ENCODE peak calls at places on chromosome 20, in ten cellular contexts. A, T, B, E, S, I, Q, R, M and H are unnamed samples.

GRCh38 chr20:3392756-3393155 is 14.7 kb downstream of the DNAAF9 start:
- DNase-seq in R (no peak), A (no peak), I (no peak), T (no peak), Q (no peak), M (no peak), S (no peak), B (no peak), E (no peak), H (no peak)

GRCh38 chr20:45781391-45781931 is 10.2 kb downstream of the WFDC3 start:
- DNase-seq in M (no peak), I (peak), E (no peak), R (peak), S (no peak), Q (no peak), T (no peak), A (peak), B (no peak), H (peak)

GRCh38 chr20:10487354-10488115 is 52.4 kb downstream of the SLX4IP start:
- DNase-seq in S (no peak), B (no peak), T (no peak), Q (no peak), M (no peak), E (no peak), A (no peak), R (no peak), I (no peak), H (no peak)

GRCh38 chr20:48149887-48150286 is 364.6 kb upstream of the SULF2 start:
- DNase-seq in I (no peak), T (no peak), A (no peak), Q (no peak), R (no peak), B (no peak), E (no peak), M (no peak), S (no peak), H (no peak)

GRCh38 chr20:32024683-32025295 is 14.6 kb downstream of the CCM2L start:
- DNase-seq in A (no peak), I (no peak), Q (no peak), T (no peak), B (no peak), M (no peak), E (no peak), S (no peak), R (no peak), H (no peak)

GRCh38 chr20:60389882-60390281 is 431.7 kb downstream of the CDH26 start:
- DNase-seq in R (no peak), A (no peak), I (no peak), S (no peak), E (no peak), B (no peak), T (no peak), M (no peak), Q (no peak), H (no peak)

GRCh38 chr20:22686097-22686496 is 101.7 kb upstream of the FOXA2 start:
- DNase-seq in R (no peak), Q (peak), A (peak), T (no peak), I (peak), E (no peak), S (no peak), M (peak), B (peak), H (peak)

GRCh38 chr20:41499961-41500725 is 118.0 kb downstream of the CHD6 start:
- DNase-seq in B (no peak), S (no peak), Q (no peak), A (no peak), R (no peak), I (no peak), M (no peak), T (no peak), E (no peak), H (no peak)

GRCh38 chr20:49887251-49887827 is 28.0 kb downstream of the SPATA2 start:
- DNase-seq in Q (no peak), T (peak), A (no peak), R (no peak), S (no peak), B (no peak), I (no peak), E (no peak), M (no peak), H (no peak)

GRCh38 chr20:59945731-59946130 is 5.5 kb downstream of the FAM217B start:
- DNase-seq in B (peak), A (no peak), I (no peak), M (no peak), Q (no peak), S (no peak), E (no peak), R (no peak), T (no peak), H (no peak)

GRCh38 chr20:35661013-35661412 is 3.7 kb downstream of the CPNE1 start:
- DNase-seq in T (no peak), M (no peak), B (no peak), A (peak), S (no peak), Q (no peak), E (no peak), I (no peak), R (no peak), H (no peak)

GRCh38 chr20:34078540-34078939 is 33.5 kb downstream of the EIF2S2 start:
- DNase-seq in Q (no peak), E (no peak), R (no peak), B (no peak), A (no peak), S (no peak), T (no peak), I (no peak), M (no peak), H (no peak)

GRCh38 chr20:20606046-20606445 is 106.4 kb downstream of the RALGAPA2 start:
- DNase-seq in Q (no peak), B (no peak), A (no peak), S (no peak), T (no peak), R (no peak), I (no peak), M (no peak), E (no peak), H (no peak)

GRCh38 chr20:44215125-44215524 is 4.6 kb upstream of the OSER1 start:
- DNase-seq in E (no peak), R (no peak), S (no peak), T (peak), B (peak), Q (peak), I (peak), A (peak), M (peak), H (peak)

GRCh38 chr20:4788314-4788713 is 66.6 kb downstream of the PRND start:
- DNase-seq in Q (no peak), A (no peak), I (no peak), S (no peak), B (no peak), T (no peak), E (no peak), R (no peak), M (no peak), H (no peak)

GRCh38 chr20:36872857-36873256 is 3.1 kb upstream of the TLDC2 start:
- DNase-seq in Q (no peak), T (no peak), R (no peak), M (peak), I (peak), A (no peak), B (no peak), S (no peak), E (no peak), H (no peak)

GRCh38 chr20:51884561-51884960 is 82.2 kb upstream of the SALL4 start:
- DNase-seq in I (no peak), T (no peak), E (no peak), B (no peak), A (no peak), Q (no peak), M (no peak), S (no peak), R (no peak), H (no peak)

GRCh38 chr20:61125076-61125475 is 127.0 kb upstream of the CDH4 start:
- DNase-seq in Q (no peak), A (no peak), R (no peak), T (no peak), E (no peak), S (no peak), B (no peak), I (no peak), M (no peak), H (no peak)

GRCh38 chr20:36144336-36144735 is 10.2 kb upstream of the EPB41L1 start:
- DNase-seq in A (no peak), I (no peak), S (no peak), R (no peak), B (no peak), Q (no peak), T (no peak), E (no peak), M (no peak), H (no peak)

GRCh38 chr20:10219452-10219791 is 792 bp downstream of the SNAP25 start:
- DNase-seq in B (peak), S (no peak), I (peak), A (no peak), Q (no peak), M (peak), T (peak), E (no peak), R (no peak), H (peak)

GRCh38 chr20:36481380-36482043 is 59.8 kb upstream of the MYL9 start:
- DNase-seq in I (no peak), R (no peak), A (no peak), Q (no peak), T (no peak), E (no peak), B (peak), M (no peak), S (no peak), H (no peak)

GRCh38 chr20:17161661-17162410 is 65.0 kb upstream of the PCSK2 start:
- DNase-seq in T (no peak), Q (no peak), S (no peak), M (no peak), B (no peak), I (no peak), R (no peak), E (no peak), A (no peak), H (no peak)
- TF ChIP-seq POLR2AphosphoS5 in T (no peak), Q (no peak), S (no peak), M (no peak), B (no peak), I (no peak), R (no peak), E (no peak), A (no peak), H (no peak)

GRCh38 chr20:57582029-57582378 is 21.1 kb downstream of the PCK1 start:
- DNase-seq in M (no peak), B (no peak), T (peak), Q (no peak), I (no peak), E (no peak), A (no peak), S (no peak), R (no peak), H (no peak)

GRCh38 chr20:57581202-57582028 is 20.5 kb downstream of the PCK1 start:
- DNase-seq in Q (no peak), S (no peak), T (peak), E (no peak), A (no peak), I (no peak), M (no peak), B (no peak), R (no peak), H (no peak)

GRCh38 chr20:57580478-57581201 is 19.7 kb downstream of the PCK1 start:
- DNase-seq in I (no peak), S (no peak), E (no peak), Q (no peak), R (no peak), T (peak), M (no peak), A (no peak), B (no peak), H (no peak)

GRCh38 chr20:57583289-57584257 is 22.7 kb downstream of the PCK1 start:
- DNase-seq in I (no peak), R (no peak), S (no peak), A (no peak), M (no peak), T (peak), B (no peak), Q (no peak), E (no peak), H (no peak)

DNA sequence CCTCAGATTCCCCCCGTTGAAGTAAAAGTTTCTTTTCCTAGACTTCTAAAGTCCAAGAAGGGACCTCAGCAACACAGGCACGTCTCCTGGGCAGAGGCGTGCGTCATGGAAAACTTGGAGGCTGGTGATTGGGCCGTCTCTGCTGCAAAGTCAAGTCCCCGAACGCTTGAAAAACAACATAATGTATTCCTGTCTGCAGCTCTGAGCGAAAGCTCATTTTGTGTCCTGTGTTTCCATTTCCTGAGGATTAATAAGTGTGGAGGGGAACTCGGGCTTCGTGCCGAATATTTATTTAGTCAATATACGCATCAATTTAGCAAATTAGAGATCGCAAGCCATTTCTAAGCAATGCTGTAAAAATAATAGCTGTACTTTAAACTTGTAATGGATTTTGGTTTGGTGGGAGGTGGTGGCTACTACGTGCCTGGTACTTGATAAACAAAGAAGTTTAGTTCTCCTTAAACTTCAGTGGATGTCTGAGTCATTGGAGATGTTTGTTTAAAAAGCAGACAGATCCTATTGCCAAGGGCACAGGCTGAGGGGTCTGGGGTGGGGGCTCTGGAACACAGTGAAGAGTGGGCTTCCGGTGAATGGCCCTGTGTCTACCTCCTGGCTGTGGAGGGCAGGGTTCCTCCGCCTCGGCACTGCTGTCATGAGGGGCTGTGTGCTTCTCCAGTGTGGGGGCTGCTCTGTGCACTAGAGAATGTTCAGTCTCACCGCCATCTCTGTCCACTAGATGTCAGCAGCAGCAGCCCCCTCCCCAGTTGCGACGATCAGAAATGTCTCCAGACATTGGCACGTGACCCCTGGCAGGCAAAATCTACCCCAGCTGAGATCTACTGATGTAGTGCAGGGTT is 21.8 kb downstream of the PCK1 start:
- DNase-seq in A (no peak), B (peak), Q (peak), I (peak), T (peak), S (no peak), R (no peak), M (peak), E (no peak), H (no peak)
- TF ChIP-seq CTCF in A (peak), B (peak), Q (peak), I (no peak), T (no peak), S (no peak), R (peak), M (peak), E (peak), H (peak)

DNA sequence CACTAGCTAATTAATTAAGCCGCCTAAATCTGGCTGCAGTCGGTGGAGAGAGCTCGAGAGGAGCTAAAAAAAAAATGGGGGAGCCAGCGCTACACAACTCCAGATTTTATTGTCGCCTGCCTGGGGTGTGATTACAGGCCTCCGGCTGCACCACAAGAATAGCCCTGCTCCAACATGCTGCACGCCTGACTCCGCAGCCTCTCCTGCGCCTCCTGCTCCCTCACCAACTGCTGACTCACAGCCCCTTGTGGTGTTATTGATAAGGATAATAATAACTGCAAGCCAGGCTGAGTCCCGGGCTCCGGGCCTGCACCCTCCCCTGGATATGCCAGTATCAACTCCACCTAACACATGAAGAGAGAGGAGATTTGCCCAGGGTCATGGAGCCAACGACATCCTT is 16.8 kb downstream of the SIRPA start:
- DNase-seq in I (no peak), T (no peak), B (no peak), A (no peak), M (no peak), S (no peak), E (no peak), Q (no peak), R (no peak), H (no peak)
- TF ChIP-seq POLR2AphosphoS5 in I (no peak), T (no peak), B (no peak), A (no peak), M (no peak), S (no peak), E (no peak), Q (no peak), R (no peak), H (no peak)

DNA sequence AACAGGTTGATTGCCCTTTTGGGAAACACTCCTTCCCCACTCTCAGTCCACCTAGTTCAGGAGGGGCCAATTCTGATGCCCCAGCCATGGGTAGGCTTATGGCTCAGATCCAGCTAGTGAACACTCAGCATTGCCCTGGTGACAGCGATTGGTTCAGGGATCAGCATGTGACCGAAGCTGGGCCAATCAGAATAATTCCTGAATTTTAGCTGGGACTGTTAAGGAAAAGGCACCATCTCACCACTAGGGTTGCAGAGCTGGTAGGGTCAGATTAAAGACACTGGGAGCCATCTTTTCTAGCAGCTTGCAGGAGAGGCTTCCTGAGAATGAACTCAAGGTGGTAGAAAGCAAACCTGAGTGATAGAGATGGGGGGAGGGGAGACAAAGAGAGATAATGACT is 44.4 kb downstream of the EYA2 start:
- DNase-seq in S (no peak), E (no peak), B (peak), Q (peak), R (no peak), A (peak), I (no peak), T (no peak), M (peak), H (no peak)
- TF ChIP-seq CTCF in S (no peak), E (no peak), B (peak), Q (no peak), R (no peak), A (no peak), I (no peak), T (no peak), M (peak), H (no peak)

GRCh38 chr20:63060057-63060991 is 53.6 kb upstream of the BHLHE23 start:
- DNase-seq in R (no peak), Q (no peak), S (peak), T (peak), E (no peak), M (peak), I (no peak), A (no peak), B (no peak), H (no peak)
- TF ChIP-seq POLR2AphosphoS5 in R (no peak), Q (no peak), S (no peak), T (no peak), E (no peak), M (no peak), I (no peak), A (no peak), B (no peak), H (no peak)